ENCODE peak calls at places on chromosomes 3 and 15, in ten cellular contexts. One of them, this sample, is unnamed.

GRCh38 chr3:82378370-82378769 is 616.9 kb upstream of the GBE1 start:
- DNase-seq in lower leg skin: no peak
- DNase-seq in GM06990: no peak
- DNase-seq in heart right ventricle: no peak
- DNase-seq in upper lobe of right lung: no peak
- DNase-seq in fibroblast of lung: no peak
- DNase-seq in WTC11: no peak
- DNase-seq in body of pancreas: no peak
- DNase-seq in retinal pigment epithelial cell: no peak
- DNase-seq in type B pancreatic cell: no peak
- DNase-seq in this sample: no peak

GRCh38 chr3:32018723-32019564 is 37.4 kb downstream of the ZNF860 start:
- DNase-seq in WTC11: no peak
- DNase-seq in upper lobe of right lung: no peak
- DNase-seq in GM06990: no peak
- DNase-seq in heart right ventricle: no peak
- DNase-seq in body of pancreas: peak; percentile 30
- DNase-seq in retinal pigment epithelial cell: peak; percentile 11
- DNase-seq in type B pancreatic cell: no peak
- DNase-seq in lower leg skin: no peak
- DNase-seq in fibroblast of lung: peak; percentile 56
- DNase-seq in this sample: peak; percentile 42

GRCh38 chr15:39953521-39953920 is 19.6 kb downstream of the EIF2AK4 start:
- DNase-seq in type B pancreatic cell: no peak
- DNase-seq in heart right ventricle: no peak
- DNase-seq in lower leg skin: no peak
- DNase-seq in WTC11: no peak
- DNase-seq in body of pancreas: no peak
- DNase-seq in fibroblast of lung: no peak
- DNase-seq in upper lobe of right lung: no peak
- DNase-seq in GM06990: no peak
- DNase-seq in retinal pigment epithelial cell: no peak
- DNase-seq in this sample: no peak

GRCh38 chr3:45509038-45509767 is 85.3 kb upstream of the LIMD1 start:
- DNase-seq in body of pancreas: no peak
- DNase-seq in fibroblast of lung: peak; percentile 99
- DNase-seq in retinal pigment epithelial cell: no peak
- DNase-seq in type B pancreatic cell: no peak
- DNase-seq in upper lobe of right lung: no peak
- DNase-seq in lower leg skin: no peak
- DNase-seq in heart right ventricle: no peak
- DNase-seq in GM06990: no peak
- DNase-seq in WTC11: no peak
- DNase-seq in this sample: no peak

GRCh38 chr3:13325092-13325491 is 95.0 kb downstream of the NUP210 start:
- DNase-seq in GM06990: no peak
- DNase-seq in lower leg skin: no peak
- DNase-seq in body of pancreas: no peak
- DNase-seq in WTC11: no peak
- DNase-seq in retinal pigment epithelial cell: no peak
- DNase-seq in heart right ventricle: no peak
- DNase-seq in fibroblast of lung: no peak
- DNase-seq in type B pancreatic cell: no peak
- DNase-seq in upper lobe of right lung: no peak
- DNase-seq in this sample: no peak

GRCh38 chr3:46851364-46852328 is 11.6 kb downstream of the MYL3 start:
- DNase-seq in retinal pigment epithelial cell: no peak
- DNase-seq in upper lobe of right lung: peak; percentile 48
- DNase-seq in WTC11: no peak
- DNase-seq in heart right ventricle: no peak
- DNase-seq in type B pancreatic cell: peak; percentile 52
- DNase-seq in body of pancreas: no peak
- DNase-seq in GM06990: no peak
- DNase-seq in fibroblast of lung: no peak
- DNase-seq in lower leg skin: no peak
- DNase-seq in this sample: no peak

GRCh38 chr3:71010731-71011455 is 572.6 kb downstream of the FOXP1 start:
- DNase-seq in heart right ventricle: no peak
- DNase-seq in retinal pigment epithelial cell: no peak
- DNase-seq in GM06990: peak; percentile 58
- DNase-seq in WTC11: no peak
- DNase-seq in body of pancreas: no peak
- DNase-seq in fibroblast of lung: peak; percentile 39
- DNase-seq in type B pancreatic cell: no peak
- DNase-seq in upper lobe of right lung: no peak
- DNase-seq in lower leg skin: no peak
- DNase-seq in this sample: peak; percentile 28

GRCh38 chr3:120114981-120115380 is 20.7 kb upstream of the GSK3B start:
- DNase-seq in fibroblast of lung: peak; percentile 14
- DNase-seq in body of pancreas: no peak
- DNase-seq in GM06990: no peak
- DNase-seq in retinal pigment epithelial cell: no peak
- DNase-seq in heart right ventricle: no peak
- DNase-seq in lower leg skin: no peak
- DNase-seq in upper lobe of right lung: no peak
- DNase-seq in type B pancreatic cell: no peak
- DNase-seq in WTC11: no peak
- DNase-seq in this sample: no peak

GRCh38 chr3:19146685-19147650 is 1.3 kb upstream of the KCNH8 start:
- DNase-seq in WTC11: peak; percentile 94
- DNase-seq in type B pancreatic cell: peak; percentile 85
- DNase-seq in retinal pigment epithelial cell: peak; percentile 7
- DNase-seq in upper lobe of right lung: peak; percentile 83
- DNase-seq in heart right ventricle: peak; percentile 58
- DNase-seq in fibroblast of lung: peak; percentile 65
- DNase-seq in lower leg skin: peak; percentile 21
- DNase-seq in body of pancreas: peak; percentile 84
- DNase-seq in GM06990: peak; percentile 75
- DNase-seq in this sample: peak; percentile 68

GRCh38 chr15:77554306-77555080 is 78.2 kb downstream of the LINGO1 start:
- DNase-seq in fibroblast of lung: no peak
- DNase-seq in upper lobe of right lung: no peak
- DNase-seq in retinal pigment epithelial cell: no peak
- DNase-seq in lower leg skin: no peak
- DNase-seq in GM06990: no peak
- DNase-seq in body of pancreas: no peak
- DNase-seq in type B pancreatic cell: no peak
- DNase-seq in WTC11: no peak
- DNase-seq in heart right ventricle: no peak
- DNase-seq in this sample: no peak

GRCh38 chr3:105829879-105830622 is 38.8 kb downstream of the CBLB start:
- DNase-seq in retinal pigment epithelial cell: no peak
- DNase-seq in GM06990: no peak
- DNase-seq in fibroblast of lung: peak; percentile 60
- DNase-seq in heart right ventricle: no peak
- DNase-seq in upper lobe of right lung: no peak
- DNase-seq in WTC11: no peak
- DNase-seq in body of pancreas: no peak
- DNase-seq in lower leg skin: no peak
- DNase-seq in type B pancreatic cell: no peak
- DNase-seq in this sample: no peak

GRCh38 chr3:105828703-105829102 is 40.1 kb downstream of the CBLB start:
- DNase-seq in type B pancreatic cell: no peak
- DNase-seq in body of pancreas: no peak
- DNase-seq in upper lobe of right lung: no peak
- DNase-seq in retinal pigment epithelial cell: no peak
- DNase-seq in GM06990: peak; percentile 39
- DNase-seq in fibroblast of lung: no peak
- DNase-seq in WTC11: no peak
- DNase-seq in heart right ventricle: no peak
- DNase-seq in lower leg skin: no peak
- DNase-seq in this sample: no peak

GRCh38 chr3:105829229-105829628 is 39.6 kb downstream of the CBLB start:
- DNase-seq in heart right ventricle: no peak
- DNase-seq in type B pancreatic cell: no peak
- DNase-seq in WTC11: no peak
- DNase-seq in GM06990: no peak
- DNase-seq in retinal pigment epithelial cell: no peak
- DNase-seq in lower leg skin: no peak
- DNase-seq in body of pancreas: no peak
- DNase-seq in upper lobe of right lung: no peak
- DNase-seq in fibroblast of lung: no peak
- DNase-seq in this sample: no peak

GRCh38 chr3:105827101-105827634 is 41.6 kb downstream of the CBLB start:
- DNase-seq in fibroblast of lung: peak; percentile 61
- DNase-seq in heart right ventricle: no peak
- DNase-seq in GM06990: no peak
- DNase-seq in lower leg skin: no peak
- DNase-seq in upper lobe of right lung: no peak
- DNase-seq in retinal pigment epithelial cell: no peak
- DNase-seq in type B pancreatic cell: no peak
- DNase-seq in body of pancreas: no peak
- DNase-seq in WTC11: no peak
- DNase-seq in this sample: no peak

DNA sequence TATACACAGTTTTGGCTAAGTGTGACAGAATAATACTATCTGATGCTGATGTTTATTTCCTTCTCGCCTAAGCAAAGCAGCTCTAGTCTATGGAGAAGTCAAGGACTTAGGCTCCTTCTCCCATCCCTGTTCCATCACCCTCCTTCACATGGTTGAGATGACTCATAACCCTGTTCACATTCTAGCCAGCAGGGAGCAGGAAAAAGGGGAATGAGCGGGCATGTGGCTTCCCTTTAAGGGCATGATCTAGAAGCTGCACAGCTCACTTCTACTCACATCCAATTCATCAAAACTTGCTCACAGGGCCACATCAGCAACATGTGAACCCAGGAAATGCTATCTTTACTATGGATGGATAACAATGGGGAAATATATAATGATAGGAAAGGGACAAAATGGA is 40.9 kb downstream of the CBLB start:
- DNase-seq in WTC11: no peak
- DNase-seq in body of pancreas: peak; percentile 18
- DNase-seq in fibroblast of lung: peak; percentile 93
- DNase-seq in heart right ventricle: no peak
- DNase-seq in retinal pigment epithelial cell: peak; percentile 78
- DNase-seq in GM06990: no peak
- DNase-seq in type B pancreatic cell: no peak
- DNase-seq in lower leg skin: peak; percentile 33
- DNase-seq in upper lobe of right lung: no peak
- DNase-seq in this sample: no peak
- TF ChIP-seq CTCF in WTC11: no peak
- TF ChIP-seq CTCF in body of pancreas: no peak
- TF ChIP-seq CTCF in fibroblast of lung: peak; percentile 74
- TF ChIP-seq CTCF in heart right ventricle: peak; percentile 18
- TF ChIP-seq CTCF in retinal pigment epithelial cell: peak; percentile 67
- TF ChIP-seq CTCF in GM06990: no peak
- TF ChIP-seq CTCF in type B pancreatic cell: peak; percentile 23
- TF ChIP-seq CTCF in lower leg skin: no peak
- TF ChIP-seq CTCF in upper lobe of right lung: no peak
- TF ChIP-seq CTCF in this sample: no peak

DNA sequence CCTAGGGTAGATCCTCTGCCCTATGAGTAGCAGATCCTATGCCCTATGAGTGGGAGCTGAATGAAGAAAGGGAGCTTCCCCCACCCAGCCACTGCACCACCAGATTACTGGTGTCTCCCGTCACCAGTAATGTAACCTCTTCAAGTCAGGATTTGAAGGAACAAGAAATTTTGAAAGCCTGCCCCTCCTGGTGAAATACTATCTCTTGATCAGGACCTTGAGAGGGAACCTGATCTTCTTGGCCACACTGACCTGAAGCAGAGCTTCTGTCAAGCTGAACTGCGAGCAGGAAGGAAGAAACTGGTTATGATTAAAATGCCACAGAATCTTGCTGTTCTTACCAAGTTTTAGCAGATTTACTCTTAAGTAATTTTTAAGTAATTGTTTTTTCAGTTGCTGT is 62.8 kb downstream of the RSL24D1 start:
- DNase-seq in lower leg skin: no peak
- DNase-seq in upper lobe of right lung: no peak
- DNase-seq in type B pancreatic cell: no peak
- DNase-seq in GM06990: no peak
- DNase-seq in body of pancreas: no peak
- DNase-seq in retinal pigment epithelial cell: no peak
- DNase-seq in heart right ventricle: no peak
- DNase-seq in WTC11: no peak
- DNase-seq in fibroblast of lung: no peak
- DNase-seq in this sample: no peak
- TF ChIP-seq CTCF in lower leg skin: no peak
- TF ChIP-seq CTCF in upper lobe of right lung: no peak
- TF ChIP-seq CTCF in type B pancreatic cell: no peak
- TF ChIP-seq CTCF in GM06990: no peak
- TF ChIP-seq CTCF in body of pancreas: no peak
- TF ChIP-seq CTCF in retinal pigment epithelial cell: no peak
- TF ChIP-seq CTCF in heart right ventricle: no peak
- TF ChIP-seq CTCF in WTC11: no peak
- TF ChIP-seq CTCF in fibroblast of lung: no peak
- TF ChIP-seq CTCF in this sample: no peak

GRCh38 chr15:45618813-45619212 is 16.0 kb upstream of the SQOR start:
- DNase-seq in retinal pigment epithelial cell: no peak
- DNase-seq in upper lobe of right lung: no peak
- DNase-seq in GM06990: no peak
- DNase-seq in fibroblast of lung: no peak
- DNase-seq in heart right ventricle: no peak
- DNase-seq in lower leg skin: no peak
- DNase-seq in body of pancreas: no peak
- DNase-seq in WTC11: no peak
- DNase-seq in type B pancreatic cell: no peak
- DNase-seq in this sample: no peak
- TF ChIP-seq CTCF in retinal pigment epithelial cell: no peak
- TF ChIP-seq CTCF in upper lobe of right lung: no peak
- TF ChIP-seq CTCF in GM06990: peak; percentile 26
- TF ChIP-seq CTCF in fibroblast of lung: no peak
- TF ChIP-seq CTCF in heart right ventricle: no peak
- TF ChIP-seq CTCF in lower leg skin: no peak
- TF ChIP-seq CTCF in body of pancreas: no peak
- TF ChIP-seq CTCF in WTC11: no peak
- TF ChIP-seq CTCF in type B pancreatic cell: peak; percentile 37
- TF ChIP-seq CTCF in this sample: no peak

GRCh38 chr3:141407043-141407442 is 38.7 kb downstream of the ZBTB38 start:
- DNase-seq in body of pancreas: peak; percentile 63
- DNase-seq in upper lobe of right lung: no peak
- DNase-seq in WTC11: no peak
- DNase-seq in type B pancreatic cell: no peak
- DNase-seq in retinal pigment epithelial cell: peak; percentile 94
- DNase-seq in lower leg skin: peak; percentile 76
- DNase-seq in GM06990: no peak
- DNase-seq in heart right ventricle: no peak
- DNase-seq in fibroblast of lung: peak; percentile 93
- DNase-seq in this sample: no peak

GRCh38 chr3:141407817-141408216 is 39.5 kb downstream of the ZBTB38 start:
- DNase-seq in type B pancreatic cell: no peak
- DNase-seq in heart right ventricle: no peak
- DNase-seq in GM06990: no peak
- DNase-seq in body of pancreas: no peak
- DNase-seq in retinal pigment epithelial cell: no peak
- DNase-seq in lower leg skin: no peak
- DNase-seq in WTC11: no peak
- DNase-seq in fibroblast of lung: no peak
- DNase-seq in upper lobe of right lung: no peak
- DNase-seq in this sample: no peak

GRCh38 chr3:141405025-141405424 is 36.7 kb downstream of the ZBTB38 start:
- DNase-seq in GM06990: no peak
- DNase-seq in heart right ventricle: no peak
- DNase-seq in upper lobe of right lung: no peak
- DNase-seq in type B pancreatic cell: no peak
- DNase-seq in WTC11: no peak
- DNase-seq in lower leg skin: no peak
- DNase-seq in fibroblast of lung: peak; percentile 78
- DNase-seq in retinal pigment epithelial cell: no peak
- DNase-seq in body of pancreas: no peak
- DNase-seq in this sample: no peak

GRCh38 chr3:141405581-141405980 is 37.3 kb downstream of the ZBTB38 start:
- DNase-seq in heart right ventricle: no peak
- DNase-seq in retinal pigment epithelial cell: no peak
- DNase-seq in WTC11: no peak
- DNase-seq in upper lobe of right lung: no peak
- DNase-seq in fibroblast of lung: peak; percentile 88
- DNase-seq in GM06990: no peak
- DNase-seq in type B pancreatic cell: no peak
- DNase-seq in body of pancreas: no peak
- DNase-seq in lower leg skin: no peak
- DNase-seq in this sample: no peak

GRCh38 chr3:141406265-141406664 is 38.0 kb downstream of the ZBTB38 start:
- DNase-seq in body of pancreas: no peak
- DNase-seq in GM06990: no peak
- DNase-seq in retinal pigment epithelial cell: no peak
- DNase-seq in type B pancreatic cell: no peak
- DNase-seq in upper lobe of right lung: no peak
- DNase-seq in lower leg skin: no peak
- DNase-seq in heart right ventricle: no peak
- DNase-seq in WTC11: no peak
- DNase-seq in fibroblast of lung: no peak
- DNase-seq in this sample: no peak
- TF ChIP-seq CTCF in body of pancreas: no peak
- TF ChIP-seq CTCF in GM06990: no peak
- TF ChIP-seq CTCF in retinal pigment epithelial cell: no peak
- TF ChIP-seq CTCF in type B pancreatic cell: no peak
- TF ChIP-seq CTCF in upper lobe of right lung: no peak
- TF ChIP-seq CTCF in lower leg skin: no peak
- TF ChIP-seq CTCF in heart right ventricle: no peak
- TF ChIP-seq CTCF in WTC11: no peak
- TF ChIP-seq CTCF in fibroblast of lung: no peak
- TF ChIP-seq CTCF in this sample: no peak

This sample was measured in GM10248.